ENCODE peak calls at places on chromosomes 12 and 14, in seven cellular contexts. E is lower lobe of right lung, Z is RWPE2, A is nephron progenitor cell, J is GM06990, S is natural killer cell, I is pancreas. W is an unnamed sample.

GRCh38 chr14:20614038-20614840 is 23.1 kb upstream of the RNASE12 start:
- DNase-seq in E (no peak), Z (peak; percentile 54), A (peak; percentile 50), J (no peak), S (no peak), I (no peak), W (no peak)

GRCh38 chr14:100782516-100783320 is 43.2 kb upstream of the MEG3 start:
- DNase-seq in E (no peak), Z (peak; percentile 51), A (no peak), J (no peak), S (no peak), I (peak; percentile 32), W (no peak)

GRCh38 chr12:126355346-126355745 is 1290.1 kb downstream of the AACS start:
- DNase-seq in E (no peak), Z (no peak), A (no peak), J (peak; percentile 3), S (no peak), I (no peak), W (no peak)

GRCh38 chr14:26984318-26985177 is 386.7 kb upstream of the NOVA1 start:
- DNase-seq in E (no peak), Z (peak; percentile 49), A (peak; percentile 74), J (no peak), S (no peak), I (peak; percentile 56), W (peak; percentile 27)

GRCh38 chr12:27193854-27194544 is 50.1 kb upstream of the STK38L start:
- DNase-seq in E (no peak), Z (no peak), A (no peak), J (no peak), S (no peak), I (no peak), W (no peak)

GRCh38 chr12:6819069-6820030 is 2.3 kb upstream of the GPR162 start:
- DNase-seq in E (no peak), Z (no peak), A (no peak), J (no peak), S (no peak), I (no peak), W (no peak)

GRCh38 chr14:21526672-21527319 is 650 bp upstream of the SALL2 start:
- DNase-seq in E (no peak), Z (no peak), A (peak; percentile 47), J (no peak), S (no peak), I (no peak), W (no peak)

GRCh38 chr12:69389836-69390235 is 30.3 kb downstream of the YEATS4 start:
- DNase-seq in E (no peak), Z (no peak), A (no peak), J (no peak), S (no peak), I (no peak), W (no peak)

GRCh38 chr12:49776413-49776812 is 35.1 kb downstream of the TMBIM6 start:
- DNase-seq in E (peak; percentile 80), Z (no peak), A (peak; percentile 52), J (peak; percentile 38), S (peak; percentile 35), I (no peak), W (peak; percentile 58)

GRCh38 chr12:8018666-8019581 is 13.6 kb upstream of the FOXJ2 start:
- DNase-seq in E (no peak), Z (no peak), A (peak; percentile 74), J (peak; percentile 22), S (peak; percentile 28), I (peak; percentile 69), W (no peak)

GRCh38 chr12:32322354-32322753 is 77.0 kb upstream of the FGD4 start:
- DNase-seq in E (no peak), Z (no peak), A (peak; percentile 5), J (no peak), S (no peak), I (no peak), W (no peak)

GRCh38 chr12:27644446-27644845 is 51.8 kb upstream of the REP15 start:
- DNase-seq in E (no peak), Z (no peak), A (no peak), J (no peak), S (no peak), I (no peak), W (no peak)

GRCh38 chr14:80356413-80356812 is 145.1 kb upstream of the DIO2 start:
- DNase-seq in E (no peak), Z (no peak), A (no peak), J (no peak), S (no peak), I (no peak), W (no peak)
- TF ChIP-seq CTCF in E (no peak), Z (peak; percentile 58), A (peak; percentile 41), J (peak; percentile 27), S (no peak), I (no peak), W (peak; percentile 29)

DNA sequence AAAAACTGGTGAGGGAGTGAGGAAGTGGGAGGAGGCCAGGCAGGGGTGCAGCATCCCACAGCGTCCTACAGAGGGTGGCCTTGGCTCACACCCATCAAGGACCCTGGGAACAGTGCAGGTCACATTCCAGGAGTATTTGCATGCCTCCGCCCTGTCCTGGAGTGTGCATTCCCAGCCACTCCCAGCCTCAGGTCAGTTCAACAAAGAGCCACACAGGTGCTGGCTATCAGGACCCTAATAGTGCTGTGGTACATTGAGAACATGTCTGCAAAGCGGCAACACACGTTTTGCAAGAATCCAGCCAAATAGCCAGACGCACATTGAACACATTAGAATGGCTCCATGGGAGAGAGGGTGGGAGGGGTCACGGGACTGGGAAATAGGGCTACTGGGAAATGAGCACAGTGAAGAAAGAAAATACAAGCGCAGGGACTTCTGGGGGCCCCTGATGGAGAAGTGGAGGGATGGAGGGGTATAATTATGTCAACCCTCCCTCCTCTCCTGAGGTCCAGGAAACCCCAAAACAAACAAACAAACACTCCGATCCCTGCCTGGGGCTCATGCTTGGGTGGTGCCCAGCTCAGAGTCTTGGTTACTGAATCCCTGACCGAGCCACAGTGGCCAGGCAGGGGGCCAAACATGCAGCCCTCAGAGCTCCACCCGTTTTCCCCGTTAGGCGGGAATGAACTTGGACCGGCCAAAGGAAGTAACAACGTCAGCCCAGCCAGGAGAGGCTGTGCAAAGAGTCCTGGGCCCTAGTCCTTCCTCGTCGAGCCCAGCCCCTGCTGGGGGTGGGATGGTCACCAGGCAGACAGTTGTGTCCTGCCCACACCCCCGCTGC is 36.4 kb downstream of the CMKLR1 start:
- DNase-seq in E (peak; percentile 75), Z (no peak), A (peak; percentile 32), J (no peak), S (no peak), I (no peak), W (no peak)
- TF ChIP-seq CTCF in E (peak; percentile 44), Z (peak; percentile 28), A (no peak), J (no peak), S (no peak), I (no peak), W (no peak)

GRCh38 chr12:93467351-93468007 is at the start of gene MRPL42:
- DNase-seq in E (peak; percentile 94), Z (peak; percentile 74), A (peak; percentile 91), J (peak; percentile 98), S (peak; percentile 95), I (peak; percentile 95), W (peak; percentile 75)
- TF ChIP-seq CTCF in E (peak; percentile 82), Z (peak; percentile 89), A (peak; percentile 52), J (peak; percentile 89), S (peak; percentile 84), I (peak; percentile 42), W (peak; percentile 33)

GRCh38 chr12:107133462-107133861 is 40.1 kb upstream of the CRY1 start:
- DNase-seq in E (no peak), Z (no peak), A (no peak), J (no peak), S (no peak), I (no peak), W (no peak)
- TF ChIP-seq CTCF in E (no peak), Z (peak; percentile 26), A (no peak), J (no peak), S (no peak), I (no peak), W (no peak)

GRCh38 chr12:10136637-10137205 is 6.7 kb upstream of the CLEC7A start:
- DNase-seq in E (no peak), Z (no peak), A (no peak), J (no peak), S (no peak), I (no peak), W (no peak)
- TF ChIP-seq CTCF in E (no peak), Z (no peak), A (no peak), J (no peak), S (no peak), I (no peak), W (no peak)

DNA sequence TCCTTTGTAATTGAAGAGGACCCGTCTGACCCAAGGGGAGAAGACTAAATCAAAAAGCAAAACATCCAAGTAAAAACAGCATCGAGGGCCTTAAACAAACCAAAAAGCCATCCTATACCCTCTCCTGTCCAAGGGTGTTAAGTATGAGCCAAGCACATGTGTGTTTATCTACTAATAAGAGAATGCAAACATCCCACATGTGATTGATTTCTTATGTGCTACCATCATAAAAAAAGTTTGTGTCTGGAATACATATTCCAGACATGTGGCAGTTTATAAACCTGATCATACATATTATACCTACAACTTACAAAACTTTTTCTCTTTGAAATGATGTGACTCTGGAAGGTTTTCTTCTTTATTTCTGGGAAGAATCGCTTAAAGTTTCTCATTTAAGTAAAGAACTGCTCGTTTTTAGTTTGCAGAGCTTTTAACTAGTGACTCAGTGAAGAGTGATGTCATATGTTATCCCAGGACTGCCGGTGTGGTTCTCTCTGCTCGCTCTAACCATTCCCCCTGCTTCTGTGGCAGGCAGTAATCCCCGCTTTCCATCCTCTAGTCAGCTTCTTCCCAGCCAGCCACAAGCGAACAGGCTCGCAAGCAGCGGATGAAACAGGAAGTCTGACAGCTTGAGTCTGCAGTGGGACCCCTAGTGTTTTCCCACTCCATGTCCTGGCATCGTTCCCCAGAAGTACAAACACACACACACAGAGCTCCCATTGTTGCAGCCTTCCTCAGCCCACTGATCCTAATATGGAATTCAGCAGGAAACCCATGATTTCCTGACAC is 431 bp upstream of the RHOJ start:
- DNase-seq in E (peak; percentile 51), Z (no peak), A (peak; percentile 59), J (no peak), S (no peak), I (peak; percentile 56), W (peak; percentile 67)
- TF ChIP-seq CTCF in E (peak; percentile 31), Z (no peak), A (peak; percentile 10), J (no peak), S (no peak), I (no peak), W (no peak)

DNA sequence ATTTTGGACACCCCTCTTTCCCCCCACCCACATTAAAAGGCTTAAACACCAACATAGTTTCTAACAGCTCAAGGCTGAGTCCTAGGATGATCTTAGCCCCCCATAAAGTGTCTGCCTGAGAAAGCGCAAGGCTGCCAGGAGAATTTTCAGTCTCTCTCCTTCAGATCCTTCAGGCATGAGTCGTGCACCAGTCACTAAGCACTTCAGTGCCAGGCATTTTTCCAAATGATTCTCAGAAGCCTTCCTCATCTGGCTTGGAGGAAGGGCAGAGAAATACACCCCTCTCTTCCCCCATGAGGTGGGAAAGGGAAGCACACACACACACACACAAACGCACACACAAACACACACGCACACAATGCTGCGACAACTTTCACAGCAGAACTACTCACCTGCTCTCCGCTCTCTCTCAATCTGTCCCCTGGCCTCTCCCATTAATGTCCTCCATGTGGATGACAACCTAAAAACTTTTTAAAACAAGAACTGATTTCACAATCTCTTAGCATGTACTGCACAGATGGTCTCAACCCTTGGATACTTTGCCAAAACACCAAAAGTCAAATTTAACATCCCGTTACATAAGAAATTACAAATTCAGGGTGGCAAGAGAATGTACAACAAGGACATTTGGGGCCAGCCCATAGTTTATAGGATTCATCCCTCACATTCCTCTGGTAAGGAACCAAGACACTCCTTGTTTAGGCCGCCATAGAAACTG is 49.8 kb downstream of the CKAP4 start:
- DNase-seq in E (no peak), Z (no peak), A (no peak), J (no peak), S (no peak), I (no peak), W (no peak)
- TF ChIP-seq CTCF in E (no peak), Z (no peak), A (no peak), J (no peak), S (no peak), I (no peak), W (no peak)

GRCh38 chr14:101867854-101868253 is 96.5 kb upstream of the DYNC1H1 start:
- DNase-seq in E (no peak), Z (no peak), A (no peak), J (no peak), S (no peak), I (no peak), W (no peak)
- TF ChIP-seq CTCF in E (no peak), Z (no peak), A (no peak), J (no peak), S (no peak), I (no peak), W (no peak)